ENCODE peak calls at places on chromosomes 3 and 15, in five cellular contexts. N is globus pallidus, O is left ventricle myocardium superior, B is substantia nigra, Z is D341Med. U is an unnamed sample.

GRCh38 chr3:152269423-152270144 is 855 bp downstream of the MBNL1 start:
- DNase-seq in Z (peak; percentile 47), B (peak; percentile 65), O (peak; percentile 26), N (peak; percentile 64), U (peak; percentile 69)

GRCh38 chr3:177905173-177905894 is 630.9 kb upstream of the KCNMB2 start:
- DNase-seq in O (no peak), B (no peak), Z (no peak), N (peak; percentile 7), U (no peak)

GRCh38 chr3:48406443-48407431 is 23.1 kb downstream of the PLXNB1 start:
- DNase-seq in O (peak; percentile 8), N (no peak), Z (peak; percentile 14), B (no peak), U (peak; percentile 3)

GRCh38 chr15:80875568-80875967 is 96.4 kb downstream of the CEMIP start:
- DNase-seq in Z (no peak), B (peak; percentile 79), O (peak; percentile 43), N (peak; percentile 70), U (no peak)

GRCh38 chr3:127544151-127544805 is 46.3 kb downstream of the TPRA1 start:
- DNase-seq in N (peak; percentile 54), Z (peak; percentile 90), B (peak; percentile 47), O (peak; percentile 81), U (peak; percentile 72)

GRCh38 chr3:98557324-98558010 is 25.7 kb downstream of the GPR15 start:
- DNase-seq in O (no peak), Z (no peak), N (no peak), B (no peak), U (no peak)

GRCh38 chr15:69059170-69059943 is 44.9 kb downstream of the NOX5 start:
- DNase-seq in B (peak; percentile 74), Z (peak; percentile 89), N (peak; percentile 83), O (peak; percentile 93), U (peak; percentile 86)

GRCh38 chr3:33848624-33849347 is 50.4 kb downstream of the PDCD6IP start:
- DNase-seq in Z (no peak), N (no peak), B (no peak), O (no peak), U (no peak)